ENCODE peak calls at places on chromosome 15, in eight cellular contexts. U is ovary, N is thoracic aorta, K is heart right ventricle, W is fibroblast of the aortic adventitia, X is Panc1, A is endothelial cell of umbilical vein, V is mesothelial cell of epicardium. D is an unnamed sample.

GRCh38 chr15:40441012-40441735 is 421 bp downstream of the BAHD1 start:
- DNase-seq in U (no peak), N (no peak), K (peak), W (no peak), X (no peak), A (peak), V (peak), D (no peak)

GRCh38 chr15:80929689-80930088 is 59.9 kb downstream of the MESD start:
- DNase-seq in U (no peak), N (no peak), K (no peak), W (no peak), X (no peak), A (no peak), V (no peak), D (no peak)

GRCh38 chr15:81184188-81184587 is 12.5 kb upstream of the IL16 start:
- DNase-seq in U (no peak), N (no peak), K (no peak), W (no peak), X (no peak), A (no peak), V (no peak), D (no peak)

GRCh38 chr15:76116138-76116885 is 56.5 kb downstream of the TMEM266 start:
- DNase-seq in U (no peak), N (no peak), K (no peak), W (no peak), X (no peak), A (no peak), V (no peak), D (no peak)

GRCh38 chr15:85496551-85497545 is 116.4 kb downstream of the AKAP13 start:
- DNase-seq in U (no peak), N (no peak), K (no peak), W (no peak), X (no peak), A (no peak), V (no peak), D (no peak)

GRCh38 chr15:35123743-35124142 is 38.6 kb upstream of the NANOGP8 start:
- DNase-seq in U (no peak), N (no peak), K (no peak), W (peak), X (no peak), A (no peak), V (no peak), D (no peak)

GRCh38 chr15:24977686-24978085 is 22.9 kb downstream of the SNRPN start:
- DNase-seq in U (no peak), N (no peak), K (no peak), W (no peak), X (no peak), A (no peak), V (no peak), D (no peak)

GRCh38 chr15:94943863-94944262 is 712.5 kb downstream of the MCTP2 start:
- DNase-seq in U (no peak), N (no peak), K (no peak), W (no peak), X (no peak), A (no peak), V (no peak), D (no peak)

GRCh38 chr15:40823572-40824343 is 4.8 kb downstream of the PPP1R14D start:
- DNase-seq in U (no peak), N (no peak), K (no peak), W (no peak), X (peak), A (no peak), V (no peak), D (no peak)

GRCh38 chr15:31459011-31459748 is 132.5 kb downstream of the KLF13 start:
- DNase-seq in U (no peak), N (no peak), K (no peak), W (no peak), X (no peak), A (no peak), V (no peak), D (peak)

GRCh38 chr15:89630260-89630659 is 25.0 kb downstream of the KIF7 start:
- DNase-seq in U (no peak), N (no peak), K (no peak), W (no peak), X (no peak), A (no peak), V (no peak), D (peak)

GRCh38 chr15:73839699-73840098 is 33.7 kb upstream of the TBC1D21 start:
- DNase-seq in U (no peak), N (no peak), K (no peak), W (no peak), X (no peak), A (no peak), V (no peak), D (no peak)

GRCh38 chr15:79240036-79240435 is 42.5 kb upstream of the ANKRD34C start:
- DNase-seq in U (no peak), N (no peak), K (no peak), W (no peak), X (no peak), A (no peak), V (no peak), D (peak)

GRCh38 chr15:71231678-71232224 is 116.5 kb downstream of the THSD4 start:
- DNase-seq in U (no peak), N (no peak), K (no peak), W (peak), X (no peak), A (no peak), V (no peak), D (no peak)

GRCh38 chr15:60652870-60653269 is 173.9 kb upstream of the ICE2 start:
- DNase-seq in U (no peak), N (no peak), K (no peak), W (no peak), X (no peak), A (no peak), V (no peak), D (no peak)

GRCh38 chr15:58748787-58749531 is 548 bp downstream of the ADAM10 start:
- DNase-seq in U (peak), N (no peak), K (peak), W (peak), X (no peak), A (peak), V (peak), D (peak)

GRCh38 chr15:79213650-79214049 is 68.9 kb upstream of the ANKRD34C start:
- DNase-seq in U (no peak), N (no peak), K (no peak), W (no peak), X (no peak), A (no peak), V (no peak), D (no peak)

GRCh38 chr15:82275410-82275809 is 12.8 kb downstream of the SAXO2 start:
- DNase-seq in U (no peak), N (no peak), K (no peak), W (no peak), X (no peak), A (no peak), V (no peak), D (no peak)

GRCh38 chr15:41796457-41796856 is 22.2 kb downstream of the MAPKBP1 start:
- DNase-seq in U (no peak), N (no peak), K (no peak), W (peak), X (no peak), A (peak), V (no peak), D (no peak)

GRCh38 chr15:23075927-23076326 is 36.6 kb upstream of the TUBGCP5 start:
- DNase-seq in U (no peak), N (no peak), K (no peak), W (no peak), X (no peak), A (no peak), V (no peak), D (no peak)

GRCh38 chr15:48582472-48583235 is 62.9 kb downstream of the FBN1 start:
- DNase-seq in U (no peak), N (no peak), K (no peak), W (peak), X (no peak), A (no peak), V (no peak), D (no peak)

GRCh38 chr15:63121382-63122001 is at the start of gene LACTB:
- DNase-seq in U (peak), N (peak), K (peak), W (peak), X (no peak), A (peak), V (peak), D (peak)

GRCh38 chr15:63124506-63124905 is 2.8 kb downstream of the LACTB start:
- DNase-seq in U (no peak), N (no peak), K (no peak), W (no peak), X (no peak), A (no peak), V (no peak), D (no peak)

GRCh38 chr15:63118854-63119253 is 2.8 kb upstream of the LACTB start:
- DNase-seq in U (no peak), N (no peak), K (no peak), W (no peak), X (no peak), A (no peak), V (no peak), D (no peak)

GRCh38 chr15:63126726-63127125 is 5.1 kb downstream of the LACTB start:
- DNase-seq in U (no peak), N (no peak), K (no peak), W (no peak), X (no peak), A (no peak), V (no peak), D (no peak)

DNA sequence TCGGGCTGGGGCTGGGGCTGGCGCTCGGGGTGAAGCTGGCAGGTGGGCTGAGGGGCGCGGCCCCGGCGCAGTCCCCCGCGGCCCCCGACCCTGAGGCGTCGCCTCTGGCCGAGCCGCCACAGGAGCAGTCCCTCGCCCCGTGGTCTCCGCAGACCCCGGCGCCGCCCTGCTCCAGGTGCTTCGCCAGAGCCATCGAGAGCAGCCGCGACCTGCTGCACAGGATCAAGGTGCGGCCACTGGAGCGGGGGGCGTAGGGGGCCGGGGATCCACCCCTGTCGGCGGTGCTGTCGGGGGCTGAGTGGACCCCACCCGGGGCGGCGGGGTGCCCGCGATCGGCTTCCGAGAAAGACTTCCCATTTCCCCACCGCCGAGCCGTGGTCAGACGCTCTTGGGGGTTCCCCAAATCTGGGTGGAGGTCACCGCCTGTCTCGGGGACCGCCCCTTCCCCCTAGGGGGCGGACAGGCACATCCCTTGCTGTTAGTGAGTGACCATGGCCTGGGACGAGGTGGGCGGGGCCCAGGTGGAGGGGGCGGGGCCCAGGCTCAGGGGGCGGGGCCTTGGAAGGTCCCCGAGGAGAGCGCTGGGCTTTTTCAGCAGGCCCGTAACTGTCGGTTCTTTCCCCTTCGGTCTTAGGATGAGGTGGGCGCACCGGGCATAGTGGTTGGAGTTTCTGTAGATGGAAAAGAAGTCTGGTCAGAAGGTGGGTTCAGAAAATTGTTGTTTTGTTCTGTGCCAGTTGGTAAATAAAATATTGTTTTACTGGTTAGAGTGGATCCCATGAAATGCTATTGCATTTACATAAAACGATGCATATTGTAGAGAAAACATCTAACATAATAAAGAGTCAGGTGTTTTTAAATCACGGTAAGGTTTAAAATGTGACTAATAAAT is 587 bp downstream of the LACTB start:
- DNase-seq in U (peak), N (peak), K (peak), W (peak), X (no peak), A (peak), V (peak), D (peak)
- TF ChIP-seq CTCF in U (no peak), N (peak), K (no peak), W (no peak), X (no peak), A (no peak), V (no peak), D (peak)

DNA sequence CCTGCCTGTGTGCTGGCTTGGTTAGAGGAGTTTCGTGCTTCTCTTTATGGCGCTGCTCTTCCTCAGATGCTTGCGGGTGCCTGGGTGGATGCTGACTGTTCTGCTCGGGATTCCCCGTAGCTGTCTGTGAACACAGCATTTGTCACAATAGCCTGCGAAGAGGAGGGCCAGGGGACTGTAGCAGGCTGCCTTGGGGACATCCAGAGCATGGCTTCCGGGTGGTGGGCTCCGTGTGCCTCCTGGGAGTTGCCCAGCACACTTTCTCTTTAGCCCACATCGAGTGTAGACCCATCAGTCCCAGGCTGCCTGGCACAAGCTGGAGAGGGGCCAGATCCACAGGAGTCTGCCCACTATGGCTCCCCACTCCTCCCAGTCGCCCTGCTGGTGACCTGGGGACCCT is 22.4 kb downstream of the LRRK1 start:
- DNase-seq in U (no peak), N (no peak), K (no peak), W (no peak), X (no peak), A (no peak), V (no peak), D (no peak)
- TF ChIP-seq CTCF in U (no peak), N (no peak), K (no peak), W (no peak), X (no peak), A (no peak), V (no peak), D (no peak)

DNA sequence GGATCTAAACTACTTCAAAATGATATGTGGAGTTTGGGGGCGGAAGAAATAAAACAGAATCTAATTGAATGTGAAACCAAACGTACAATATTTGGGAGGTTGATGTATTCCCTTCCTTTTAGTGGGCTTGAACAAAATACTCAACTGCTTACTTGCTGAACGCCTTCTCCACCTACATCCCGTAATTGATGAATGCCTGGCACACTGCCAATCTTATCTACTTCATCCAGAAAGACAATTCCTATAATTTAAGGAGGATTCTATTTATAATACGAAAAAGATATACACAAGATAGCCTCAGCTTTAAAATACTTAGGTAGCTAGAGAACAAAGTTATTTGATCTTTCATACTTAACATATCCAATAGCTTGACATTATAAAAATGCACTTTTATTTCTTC is 23.1 kb upstream of the PDCD7 start:
- DNase-seq in U (no peak), N (no peak), K (no peak), W (no peak), X (no peak), A (no peak), V (no peak), D (no peak)
- TF ChIP-seq CTCF in U (no peak), N (no peak), K (no peak), W (no peak), X (no peak), A (no peak), V (no peak), D (no peak)

GRCh38 chr15:101121511-101122090 is 130.2 kb downstream of the CHSY1 start:
- DNase-seq in U (peak), N (peak), K (peak), W (peak), X (no peak), A (peak), V (peak), D (no peak)
- TF ChIP-seq CTCF in U (no peak), N (peak), K (no peak), W (peak), X (no peak), A (peak), V (no peak), D (peak)

GRCh38 chr15:78076231-78077052 is 1.1 kb downstream of the TBC1D2B start:
- DNase-seq in U (no peak), N (no peak), K (no peak), W (no peak), X (no peak), A (no peak), V (no peak), D (no peak)
- TF ChIP-seq CTCF in U (no peak), N (no peak), K (no peak), W (peak), X (peak), A (no peak), V (no peak), D (peak)

D was measured in osteocyte.